ENCODE peak calls at places on chromosomes 5 and 9, in eight cellular contexts. T is CD4-positive, CD25-positive, alpha-beta regulatory T cell; A is NCI-H460; N is fibroblast of pulmonary artery; K is EH; W is activated CD8-positive, alpha-beta memory T cell treated with anti-CD3 and anti-CD28 coated beads for 48 hours; M is NCI-H1436 treated with DMSO at 0.1 percent for 48 hours; O is T-helper 1 cell. P is an unnamed sample.

GRCh38 chr5:132090107-132090506 is 16.5 kb downstream of the CSF2 start:
- DNase-seq in O (no peak), N (peak), A (no peak), T (no peak), K (peak), W (no peak), M (no peak), P (no peak)

GRCh38 chr5:65152131-65152530 is 329.6 kb downstream of the ADAMTS6 start:
- DNase-seq in A (no peak), K (peak), N (no peak), W (no peak), T (no peak), O (no peak), M (no peak), P (no peak)

GRCh38 chr5:37054391-37054790 is 177.8 kb downstream of the NIPBL start:
- DNase-seq in T (no peak), K (no peak), W (no peak), M (no peak), O (no peak), N (no peak), A (no peak), P (no peak)

GRCh38 chr9:86075132-86075807 is 24.1 kb downstream of the GOLM1 start:
- DNase-seq in A (no peak), M (no peak), W (no peak), N (no peak), K (no peak), O (no peak), T (no peak), P (no peak)

GRCh38 chr5:9498541-9499497 is 47.1 kb downstream of the SEMA5A start:
- DNase-seq in T (no peak), O (no peak), A (peak), M (no peak), N (peak), K (peak), W (no peak), P (no peak)

GRCh38 chr9:133726401-133727276 is 11.5 kb downstream of the SARDH start:
- DNase-seq in T (peak), M (no peak), K (peak), N (peak), A (peak), O (peak), W (no peak), P (no peak)

GRCh38 chr5:61332891-61333350 is 863 bp downstream of the ZSWIM6 start:
- DNase-seq in K (peak), M (no peak), A (no peak), W (peak), O (peak), N (peak), T (peak), P (peak)

GRCh38 chr5:124755565-124755964 is 9.1 kb upstream of the ZNF608 start:
- DNase-seq in A (no peak), N (no peak), M (peak), K (no peak), T (no peak), O (no peak), W (no peak), P (no peak)

GRCh38 chr5:150126921-150127265 is 28.8 kb downstream of the PDGFRB start:
- DNase-seq in M (no peak), K (no peak), N (no peak), O (no peak), A (no peak), T (no peak), W (no peak), P (no peak)

GRCh38 chr9:135269912-135270630 is 182.6 kb downstream of the OLFM1 start:
- DNase-seq in O (no peak), K (no peak), A (no peak), T (no peak), M (no peak), N (no peak), W (no peak), P (no peak)

GRCh38 chr9:26331223-26331622 is 561.4 kb downstream of the CAAP1 start:
- DNase-seq in N (no peak), O (no peak), K (peak), M (no peak), T (no peak), A (no peak), W (no peak), P (no peak)

GRCh38 chr9:126357074-126357473 is 30.4 kb downstream of the MVB12B start:
- DNase-seq in T (no peak), N (no peak), K (no peak), M (no peak), A (no peak), W (no peak), O (no peak), P (no peak)

GRCh38 chr9:7976167-7976755 is 176.7 kb upstream of the DMAC1 start:
- DNase-seq in A (no peak), N (no peak), T (peak), M (no peak), K (no peak), O (peak), W (no peak), P (peak)

GRCh38 chr5:68290260-68290674 is 74.7 kb downstream of the PIK3R1 start:
- DNase-seq in N (peak), K (peak), O (no peak), M (no peak), T (no peak), W (no peak), A (no peak), P (no peak)

GRCh38 chr9:133023117-133023890 is 7.5 kb upstream of the GTF3C5 start:
- DNase-seq in K (peak), N (no peak), M (no peak), A (no peak), W (no peak), O (peak), T (peak), P (no peak)

GRCh38 chr5:159763564-159763963 is 152.7 kb upstream of the ADRA1B start:
- DNase-seq in T (no peak), K (no peak), N (peak), A (no peak), W (no peak), M (no peak), O (no peak), P (no peak)

P was measured in B cell.